ENCODE peak calls at places on chromosome 2, in five cellular contexts. One of them, this sample, is unnamed. For H3K36me3 and H3K27me3, the result is how much of the 10 kb centered on the place peaks cover.

GRCh38 chr2:102736174-102736606 is 25.6 kb upstream of the TMEM182 start:
- DNase-seq in HAP-1: peak
- DNase-seq in thyroid gland: peak
- DNase-seq in colonic mucosa: peak
- DNase-seq in GM06990: no peak
- DNase-seq in this sample: peak

GRCh38 chr2:69375494-69376353 is 11.3 kb downstream of the GFPT1 start:
- DNase-seq in HAP-1: peak
- DNase-seq in GM06990: no peak
- DNase-seq in colonic mucosa: peak
- DNase-seq in thyroid gland: no peak
- DNase-seq in this sample: peak

GRCh38 chr2:47697000-47697601 is 85.8 kb upstream of the MSH6 start:
- DNase-seq in HAP-1: no peak
- DNase-seq in colonic mucosa: no peak
- DNase-seq in GM06990: no peak
- DNase-seq in thyroid gland: peak
- DNase-seq in this sample: no peak

GRCh38 chr2:19458604-19459003 is 100.2 kb upstream of the OSR1 start:
- DNase-seq in thyroid gland: no peak
- DNase-seq in GM06990: no peak
- DNase-seq in colonic mucosa: no peak
- DNase-seq in HAP-1: no peak
- DNase-seq in this sample: no peak

GRCh38 chr2:106542730-106543359 is 55.7 kb downstream of the CD8B2 start:
- DNase-seq in colonic mucosa: peak
- DNase-seq in GM06990: peak
- DNase-seq in thyroid gland: peak
- DNase-seq in HAP-1: peak
- DNase-seq in this sample: peak

GRCh38 chr2:29606105-29606871 is 315.1 kb downstream of the ALK start:
- DNase-seq in colonic mucosa: no peak
- DNase-seq in thyroid gland: no peak
- DNase-seq in GM06990: no peak
- DNase-seq in HAP-1: no peak
- DNase-seq in this sample: no peak

GRCh38 chr2:39119732-39120520 is 925 bp downstream of the SOS1 start:
- DNase-seq in HAP-1: peak
- DNase-seq in GM06990: peak
- DNase-seq in thyroid gland: peak
- DNase-seq in colonic mucosa: peak
- DNase-seq in this sample: peak

GRCh38 chr2:12717191-12717987 is 653 bp downstream of the TRIB2 start:
- DNase-seq in HAP-1: peak
- DNase-seq in thyroid gland: peak
- DNase-seq in GM06990: peak
- DNase-seq in colonic mucosa: peak
- DNase-seq in this sample: peak

GRCh38 chr2:37916512-37917082 is 8.5 kb upstream of the RMDN2 start:
- DNase-seq in thyroid gland: peak
- DNase-seq in HAP-1: no peak
- DNase-seq in GM06990: no peak
- DNase-seq in colonic mucosa: no peak
- DNase-seq in this sample: no peak

GRCh38 chr2:111118455-111119003 is 2.2 kb upstream of the BCL2L11 start:
- DNase-seq in HAP-1: no peak
- DNase-seq in colonic mucosa: peak
- DNase-seq in thyroid gland: no peak
- DNase-seq in GM06990: no peak
- DNase-seq in this sample: peak

GRCh38 chr2:3481736-3482362 is 37.5 kb downstream of the ADI1 start:
- DNase-seq in GM06990: no peak
- DNase-seq in colonic mucosa: no peak
- DNase-seq in thyroid gland: no peak
- DNase-seq in HAP-1: no peak
- DNase-seq in this sample: no peak

GRCh38 chr2:60862642-60863041 is 18.7 kb upstream of the REL start:
- DNase-seq in colonic mucosa: no peak
- DNase-seq in GM06990: no peak
- DNase-seq in thyroid gland: no peak
- DNase-seq in HAP-1: no peak
- DNase-seq in this sample: no peak

GRCh38 chr2:221085376-221085900 is 486.7 kb downstream of the EPHA4 start:
- DNase-seq in colonic mucosa: no peak
- DNase-seq in GM06990: no peak
- DNase-seq in thyroid gland: no peak
- DNase-seq in HAP-1: no peak
- DNase-seq in this sample: no peak

GRCh38 chr2:170006592-170007327 is 171.2 kb upstream of the MYO3B start:
- DNase-seq in HAP-1: no peak
- DNase-seq in colonic mucosa: no peak
- DNase-seq in thyroid gland: no peak
- DNase-seq in GM06990: no peak
- DNase-seq in this sample: no peak

DNA sequence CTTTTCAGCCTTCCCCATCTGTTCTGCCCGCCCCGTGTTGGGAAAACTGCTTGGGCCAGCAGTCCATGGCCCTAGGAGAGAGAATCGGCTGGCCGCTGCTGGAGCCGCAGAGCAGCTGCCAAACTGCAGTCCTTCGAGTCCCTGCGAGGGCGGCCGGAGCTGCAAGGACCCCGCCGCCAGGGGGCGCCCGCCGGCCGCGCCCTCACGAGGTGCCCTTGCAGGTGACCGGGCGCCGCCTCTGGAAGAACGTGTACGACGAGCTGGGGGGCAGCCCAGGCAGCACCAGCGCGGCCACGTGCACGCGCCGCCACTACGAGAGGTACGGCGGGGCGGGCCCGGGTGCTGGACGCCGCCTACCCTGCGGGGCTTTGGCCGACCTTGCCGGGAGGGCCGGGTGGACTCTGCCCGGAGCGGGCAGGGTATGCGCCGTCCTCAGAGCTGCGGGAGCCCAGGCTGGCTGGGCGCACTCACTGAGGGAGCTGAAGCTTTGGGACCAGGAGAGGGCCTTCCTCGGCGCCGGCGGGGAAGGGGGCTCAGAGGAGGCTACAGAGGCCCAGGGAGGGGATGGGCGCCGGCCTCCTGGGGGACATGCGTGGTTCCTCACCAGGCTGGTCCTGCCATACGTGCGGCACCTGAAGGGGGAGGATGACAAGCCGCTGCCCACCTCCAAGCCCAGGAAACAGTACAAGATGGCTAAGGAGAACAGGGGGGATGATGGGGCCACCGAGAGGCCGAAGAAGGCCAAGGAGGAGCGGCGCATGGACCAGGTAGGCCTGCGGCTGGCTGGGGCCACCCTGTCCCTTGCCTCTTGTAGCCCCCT is 13.6 kb downstream of the ARID5A start:
- DNase-seq in colonic mucosa: peak
- DNase-seq in HAP-1: no peak
- DNase-seq in thyroid gland: no peak
- DNase-seq in GM06990: no peak
- DNase-seq in this sample: peak
- H3K4me3 ChIP-seq in colonic mucosa: no peak
- H3K4me3 ChIP-seq in HAP-1: no peak
- H3K4me3 ChIP-seq in thyroid gland: no peak
- H3K4me3 ChIP-seq in GM06990: no peak
- H3K4me3 ChIP-seq in this sample: no peak

GRCh38 chr2:10781746-10782145 is 30.8 kb downstream of the PDIA6 start:
- DNase-seq in thyroid gland: no peak
- DNase-seq in HAP-1: no peak
- DNase-seq in GM06990: no peak
- DNase-seq in colonic mucosa: no peak
- DNase-seq in this sample: no peak
- H3K36me3 ChIP-seq in thyroid gland: half or more
- H3K36me3 ChIP-seq in HAP-1: half or more
- H3K36me3 ChIP-seq in GM06990: under half
- H3K36me3 ChIP-seq in colonic mucosa: under half
- H3K36me3 ChIP-seq in this sample: under half

GRCh38 chr2:119703526-119703925 is 24.5 kb downstream of the TMEM177 start:
- DNase-seq in HAP-1: no peak
- DNase-seq in thyroid gland: no peak
- DNase-seq in colonic mucosa: no peak
- DNase-seq in GM06990: no peak
- DNase-seq in this sample: no peak

GRCh38 chr2:119702203-119702917 is 23.4 kb downstream of the TMEM177 start:
- DNase-seq in HAP-1: no peak
- DNase-seq in thyroid gland: no peak
- DNase-seq in GM06990: no peak
- DNase-seq in colonic mucosa: no peak
- DNase-seq in this sample: no peak

GRCh38 chr2:119702918-119703401 is 24.0 kb downstream of the TMEM177 start:
- DNase-seq in colonic mucosa: peak
- DNase-seq in thyroid gland: peak
- DNase-seq in GM06990: peak
- DNase-seq in HAP-1: peak
- DNase-seq in this sample: peak

GRCh38 chr2:119700866-119701265 is 21.9 kb downstream of the TMEM177 start:
- DNase-seq in GM06990: no peak
- DNase-seq in thyroid gland: no peak
- DNase-seq in HAP-1: no peak
- DNase-seq in colonic mucosa: no peak
- DNase-seq in this sample: peak

GRCh38 chr2:119701352-119701751 is 22.4 kb downstream of the TMEM177 start:
- DNase-seq in HAP-1: no peak
- DNase-seq in colonic mucosa: no peak
- DNase-seq in GM06990: no peak
- DNase-seq in thyroid gland: no peak
- DNase-seq in this sample: no peak
- H3K27me3 ChIP-seq in HAP-1: under half
- H3K27me3 ChIP-seq in colonic mucosa: under half
- H3K27me3 ChIP-seq in GM06990: under half
- H3K27me3 ChIP-seq in thyroid gland: under half
- H3K27me3 ChIP-seq in this sample: under half

DNA sequence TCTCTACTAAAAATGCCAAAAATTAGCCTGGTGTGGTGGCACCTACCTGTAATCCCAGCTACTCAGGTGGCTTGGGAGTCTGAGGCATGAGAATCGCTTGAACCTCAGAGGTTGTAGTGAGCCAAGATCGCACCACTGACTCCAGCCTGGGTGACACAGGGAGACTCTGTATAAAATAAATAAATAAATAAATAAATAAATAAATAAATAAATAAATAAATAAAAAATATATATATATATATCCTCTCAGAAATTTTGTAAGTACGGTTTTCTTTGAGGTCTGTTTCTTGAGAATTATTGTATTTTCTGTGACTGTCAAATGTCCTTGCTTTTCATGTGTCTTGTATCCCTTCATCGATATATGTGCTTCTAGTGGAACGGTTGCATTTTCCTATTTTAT is 406.9 kb upstream of the FIGN start:
- DNase-seq in GM06990: no peak
- DNase-seq in HAP-1: no peak
- DNase-seq in thyroid gland: no peak
- DNase-seq in colonic mucosa: no peak
- DNase-seq in this sample: no peak
- H3K4me3 ChIP-seq in GM06990: no peak
- H3K4me3 ChIP-seq in HAP-1: no peak
- H3K4me3 ChIP-seq in thyroid gland: no peak
- H3K4me3 ChIP-seq in colonic mucosa: no peak
- H3K4me3 ChIP-seq in this sample: no peak